ENCODE peak calls at places on chromosomes 11 and 22, in six cellular contexts. U is neuronal stem cell; J is astrocyte of the spinal cord; B is effector memory CD4-positive, alpha-beta T cell; P is AG04450; I is fibroblast of the aortic adventitia. W is an unnamed sample.

GRCh38 chr11:110835103-110835502 is 122.9 kb upstream of the ARHGAP20 start:
- DNase-seq in U (no peak), J (no peak), B (no peak), P (no peak), I (no peak), W (no peak)

GRCh38 chr11:92727769-92728168 is 241.7 kb upstream of the MTNR1B start:
- DNase-seq in U (no peak), J (no peak), B (no peak), P (no peak), I (no peak), W (no peak)

GRCh38 chr11:69205125-69205928 is 49.6 kb downstream of the SMIM38 start:
- DNase-seq in U (no peak), J (no peak), B (no peak), P (no peak), I (no peak), W (no peak)

GRCh38 chr11:78170874-78171549 is 17.4 kb downstream of the KCTD21 start:
- DNase-seq in U (no peak), J (no peak), B (no peak), P (no peak), I (no peak), W (no peak)

GRCh38 chr11:23509023-23509422 is 648.7 kb upstream of the CCDC179 start:
- DNase-seq in U (no peak), J (peak), B (no peak), P (peak), I (no peak), W (no peak)

GRCh38 chr22:42639541-42640241 is 710 bp downstream of the ATP5MGL start:
- DNase-seq in U (no peak), J (peak), B (no peak), P (no peak), I (no peak), W (no peak)

GRCh38 chr22:23215294-23216204 is 35.2 kb downstream of the BCR start:
- DNase-seq in U (no peak), J (no peak), B (no peak), P (no peak), I (peak), W (peak)

GRCh38 chr22:45129703-45130524 is 33.8 kb upstream of the NUP50 start:
- DNase-seq in U (no peak), J (no peak), B (no peak), P (no peak), I (no peak), W (no peak)

GRCh38 chr22:35301370-35301874 is 1.7 kb downstream of the TOM1 start:
- DNase-seq in U (no peak), J (peak), B (no peak), P (peak), I (peak), W (peak)

GRCh38 chr11:97703815-97704214 is 1314.0 kb downstream of the JRKL start:
- DNase-seq in U (no peak), J (no peak), B (no peak), P (no peak), I (no peak), W (no peak)

GRCh38 chr11:83456075-83456474 is 169.9 kb upstream of the CCDC90B start:
- DNase-seq in U (peak), J (no peak), B (no peak), P (no peak), I (no peak), W (no peak)

GRCh38 chr11:85809191-85809590 is 1.8 kb downstream of the SYTL2 start:
- DNase-seq in U (no peak), J (no peak), B (no peak), P (no peak), I (no peak), W (no peak)
- H3K4me3 ChIP-seq in U (no peak), J (peak), B (no peak), P (peak), I (no peak), W (no peak)

GRCh38 chr11:79393362-79394043 is 47.3 kb downstream of the TENM4 start:
- DNase-seq in U (no peak), J (no peak), B (no peak), P (no peak), I (no peak), W (no peak)
- H3K4me3 ChIP-seq in U (no peak), J (no peak), B (no peak), P (no peak), I (no peak), W (no peak)

GRCh38 chr11:562046-562645 is 1.4 kb downstream of the RASSF7 start:
- DNase-seq in U (no peak), J (no peak), B (no peak), P (no peak), I (no peak), W (no peak)
- H3K4me3 ChIP-seq in U (peak), J (no peak), B (peak), P (no peak), I (no peak), W (no peak)

DNA sequence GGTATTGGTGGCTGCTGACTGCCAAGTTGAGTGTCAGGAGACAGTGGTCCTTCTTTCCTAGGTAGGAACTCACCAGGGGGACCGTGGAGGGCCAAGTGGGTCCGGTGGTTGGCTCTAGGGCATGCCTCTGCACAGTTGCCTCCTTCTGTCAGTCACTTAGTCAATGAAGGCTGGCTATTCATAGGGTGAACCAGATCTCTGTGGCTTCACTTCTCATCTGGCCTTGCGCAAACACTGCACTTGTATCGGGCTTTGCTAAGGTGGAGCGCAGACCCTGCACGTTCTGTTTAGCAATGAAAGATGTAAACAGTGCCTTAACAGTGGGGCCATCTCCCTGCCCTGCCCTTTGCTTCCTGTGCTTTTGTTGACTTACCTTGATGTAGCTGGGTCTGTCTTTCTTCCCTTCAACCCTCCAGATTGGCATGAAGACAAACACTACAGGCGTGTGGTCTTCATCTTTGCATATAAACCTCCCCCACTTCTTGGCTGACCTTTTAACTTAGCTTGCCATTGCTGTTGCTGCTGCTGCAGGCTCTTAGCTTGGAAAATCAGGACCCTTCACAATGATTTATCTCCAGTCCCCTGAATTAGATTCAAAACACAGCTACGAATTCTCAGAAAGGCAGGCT is 6.8 kb upstream of the SORL1-AS1 start:
- DNase-seq in U (no peak), J (no peak), B (no peak), P (no peak), I (no peak), W (no peak)
- H3K4me3 ChIP-seq in U (no peak), J (no peak), B (peak), P (no peak), I (no peak), W (no peak)

GRCh38 chr11:10436224-10436623 is 18.8 kb upstream of the AMPD3 start:
- DNase-seq in U (no peak), J (no peak), B (no peak), P (no peak), I (no peak), W (no peak)
- H3K4me3 ChIP-seq in U (no peak), J (no peak), B (no peak), P (no peak), I (no peak), W (no peak)

GRCh38 chr11:48054994-48055291 is 74.6 kb downstream of the PTPRJ start:
- DNase-seq in U (no peak), J (no peak), B (no peak), P (no peak), I (no peak), W (no peak)

GRCh38 chr11:48052183-48053040 is 72.1 kb downstream of the PTPRJ start:
- DNase-seq in U (no peak), J (peak), B (no peak), P (peak), I (peak), W (no peak)

GRCh38 chr11:48058064-48058463 is 77.7 kb downstream of the PTPRJ start:
- DNase-seq in U (no peak), J (no peak), B (no peak), P (no peak), I (no peak), W (no peak)

GRCh38 chr11:48056325-48057183 is 76.2 kb downstream of the PTPRJ start:
- DNase-seq in U (no peak), J (no peak), B (no peak), P (no peak), I (no peak), W (no peak)

GRCh38 chr11:48055292-48056132 is 75.2 kb downstream of the PTPRJ start:
- DNase-seq in U (no peak), J (peak), B (peak), P (no peak), I (peak), W (no peak)
- H3K4me3 ChIP-seq in U (no peak), J (no peak), B (peak), P (no peak), I (no peak), W (no peak)